ENCODE peak calls at places on chromosomes 11 and 22, in nine cellular contexts. Z is activated CD8-positive, alpha-beta memory T cell treated with anti-CD3 and anti-CD28 coated beads, Interleukin-2, amount 50 U/mL, for 48 hours; A is amygdala; H is frontal cortex; K is right atrium auricular region; U is GM12892; D is GM06990; Y is NCI-H1092 treated with DMSO at 0.1 percent for 48 hours; W is AG09309. X is an unnamed sample.

GRCh38 chr11:115720537-115721308 is 216.5 kb upstream of the CADM1 start:
- DNase-seq in H (no peak), Y (peak; percentile 30), D (no peak), K (no peak), U (no peak), A (peak; percentile 11), W (no peak), Z (no peak), X (no peak)

GRCh38 chr11:133215529-133216230 is 316.6 kb downstream of the OPCML start:
- DNase-seq in H (no peak), Z (no peak), W (no peak), U (no peak), Y (no peak), A (no peak), D (no peak), K (peak; percentile 1), X (no peak)

GRCh38 chr22:43167001-43167589 is 15.7 kb downstream of the TSPO start:
- DNase-seq in Y (no peak), D (no peak), A (no peak), W (no peak), H (no peak), K (no peak), Z (no peak), U (no peak), X (no peak)

GRCh38 chr11:363948-364761 is 5.1 kb upstream of the B4GALNT4 start:
- DNase-seq in D (peak; percentile 58), A (no peak), U (peak; percentile 71), Y (peak; percentile 26), K (no peak), Z (peak; percentile 76), W (no peak), H (peak; percentile 31), X (no peak)

GRCh38 chr11:102168483-102168882 is 58.2 kb downstream of the YAP1 start:
- DNase-seq in A (no peak), Z (no peak), K (no peak), H (no peak), Y (no peak), U (no peak), D (no peak), W (no peak), X (no peak)

GRCh38 chr11:95154514-95154913 is 64.9 kb downstream of the ENDOD1 start:
- DNase-seq in A (peak; percentile 16), K (no peak), D (peak; percentile 35), H (no peak), U (no peak), W (no peak), Z (no peak), Y (peak; percentile 80), X (no peak)

GRCh38 chr11:113994077-113994954 is 19.4 kb downstream of the HTR3A start:
- DNase-seq in Y (peak; percentile 19), K (no peak), Z (peak; percentile 64), D (no peak), W (no peak), A (peak; percentile 8), H (peak; percentile 39), U (no peak), X (peak; percentile 2)

GRCh38 chr11:123183391-123184099 is 11.5 kb downstream of the CLMP start:
- DNase-seq in U (no peak), A (no peak), K (no peak), Z (no peak), Y (no peak), H (no peak), W (no peak), D (no peak), X (no peak)

GRCh38 chr11:34425863-34426262 is 12.9 kb upstream of the CAT start:
- DNase-seq in W (peak; percentile 82), Y (no peak), A (no peak), Z (no peak), U (no peak), H (no peak), D (no peak), K (no peak), X (no peak)

GRCh38 chr22:44449061-44449682 is 48.9 kb downstream of the RTL6 start:
- DNase-seq in W (peak; percentile 82), Z (no peak), Y (no peak), H (no peak), K (no peak), U (no peak), A (no peak), D (peak; percentile 62), X (no peak)

GRCh38 chr11:64276653-64277431 is 7.6 kb downstream of the BAD start:
- DNase-seq in A (no peak), U (no peak), K (no peak), Y (no peak), Z (no peak), H (no peak), W (no peak), D (peak; percentile 2), X (no peak)

GRCh38 chr11:67270256-67271211 is 4.3 kb downstream of the GRK2 start:
- DNase-seq in Z (no peak), A (peak; percentile 32), W (no peak), K (no peak), D (no peak), Y (no peak), H (no peak), U (no peak), X (peak; percentile 48)

GRCh38 chr22:30940655-30941362 is 27.8 kb downstream of the MORC2 start:
- DNase-seq in U (no peak), H (no peak), D (no peak), A (no peak), Y (no peak), Z (no peak), W (no peak), K (no peak), X (no peak)

GRCh38 chr11:5225480-5225871 is 1.4 kb downstream of the HBB start:
- DNase-seq in A (no peak), U (no peak), W (no peak), D (no peak), K (no peak), H (no peak), Z (no peak), Y (no peak), X (no peak)

GRCh38 chr22:36311386-36312085 is 58.6 kb downstream of the APOL1 start:
- DNase-seq in U (no peak), A (no peak), W (no peak), Y (no peak), K (no peak), D (no peak), H (no peak), Z (no peak), X (no peak)

GRCh38 chr11:14445542-14446530 is 53.8 kb downstream of the COPB1 start:
- DNase-seq in K (no peak), H (no peak), D (no peak), Z (no peak), W (no peak), U (no peak), A (no peak), Y (no peak), X (no peak)

GRCh38 chr22:19041403-19042074 is 80.7 kb downstream of the DGCR2 start:
- DNase-seq in Z (no peak), U (no peak), W (no peak), D (no peak), Y (no peak), H (no peak), K (no peak), A (no peak), X (no peak)

GRCh38 chr11:126194121-126194543 is 17.3 kb downstream of the RPUSD4 start:
- DNase-seq in A (peak; percentile 20), K (no peak), W (no peak), U (no peak), D (no peak), Y (peak; percentile 62), H (peak; percentile 70), Z (no peak), X (no peak)

GRCh38 chr11:124481365-124482323 is 36.1 kb upstream of the OR8B8 start:
- DNase-seq in Y (peak; percentile 14), W (no peak), D (no peak), A (no peak), H (no peak), U (no peak), K (no peak), Z (no peak), X (no peak)

GRCh38 chr11:78698612-78699011 is 123.9 kb upstream of the NARS2 start:
- DNase-seq in K (peak; percentile 81), H (no peak), A (no peak), Y (no peak), W (peak; percentile 13), Z (no peak), D (no peak), U (no peak), X (peak; percentile 14)

GRCh38 chr11:36057372-36058045 is 113.6 kb downstream of the LDLRAD3 start:
- DNase-seq in K (peak; percentile 72), Z (no peak), Y (no peak), A (no peak), H (no peak), D (no peak), W (no peak), U (no peak), X (no peak)

GRCh38 chr11:19868281-19868821 is 155.7 kb downstream of the NAV2 start:
- DNase-seq in U (no peak), Z (no peak), A (peak; percentile 8), K (peak; percentile 72), Y (peak; percentile 31), D (no peak), H (no peak), W (peak; percentile 81), X (no peak)

GRCh38 chr11:117232911-117233409 is 489 bp downstream of the RNF214 start:
- DNase-seq in A (no peak), W (no peak), U (peak; percentile 47), D (peak; percentile 44), H (peak; percentile 41), K (peak; percentile 59), Y (no peak), Z (peak; percentile 68), X (no peak)

GRCh38 chr11:104033134-104033533 is 3.3 kb upstream of the DDI1 start:
- DNase-seq in A (no peak), H (no peak), W (no peak), D (no peak), Z (no peak), K (no peak), U (no peak), Y (no peak), X (no peak)

X was measured in C1 segment of cervical spinal cord.